ENCODE peak calls at places on chromosomes 4 and X, in four cellular contexts. D is CD8-positive, alpha-beta memory T cell; T is ovary; J is hepatocyte. H is an unnamed sample. For H3K4me1, the result is how much of the 10 kb centered on the place peaks cover.

GRCh38 chr4:139711461-139711860 is 45.8 kb downstream of the MGST2 start:
- DNase-seq in D (no peak), T (no peak), J (no peak), H (no peak)

GRCh38 chr4:108117473-108118182 is 51.1 kb downstream of the LEF1 start:
- DNase-seq in D (peak), T (no peak), J (no peak), H (no peak)

GRCh38 chr4:182246401-182247205 is 3.4 kb downstream of the TENM3 start:
- DNase-seq in D (no peak), T (no peak), J (peak), H (no peak)

GRCh38 chr4:70895405-70895804 is 6.8 kb upstream of the MOB1B start:
- DNase-seq in D (no peak), T (no peak), J (no peak), H (no peak)

GRCh38 chr4:84878090-84878489 is 88.4 kb downstream of the WDFY3 start:
- DNase-seq in D (no peak), T (no peak), J (no peak), H (no peak)

GRCh38 chr4:140615451-140615850 is 46.7 kb upstream of the UCP1 start:
- DNase-seq in D (no peak), T (no peak), J (no peak), H (no peak)

GRCh38 chrX:114344756-114345155 is 239.1 kb upstream of the HTR2C start:
- DNase-seq in D (no peak), T (no peak), J (peak), H (no peak)

GRCh38 chr4:128347175-128347868 is 59.7 kb upstream of the PGRMC2 start:
- DNase-seq in D (no peak), T (no peak), J (no peak), H (no peak)

GRCh38 chr4:55435136-55435535 is 39.4 kb downstream of the TMEM165 start:
- DNase-seq in D (no peak), T (no peak), J (peak), H (no peak)

GRCh38 chr4:174314770-174315169 is 31.1 kb downstream of the CEP44 start:
- DNase-seq in D (no peak), T (no peak), J (peak), H (no peak)

GRCh38 chr4:121113680-121114079 is 41.3 kb upstream of the NDNF start:
- DNase-seq in D (no peak), T (no peak), J (no peak), H (no peak)

GRCh38 chr4:8164687-8165086 is 6.1 kb upstream of the ABLIM2 start:
- DNase-seq in D (no peak), T (no peak), J (no peak), H (no peak)

GRCh38 chr4:144556636-144557035 is 89.3 kb upstream of the HHIP start:
- DNase-seq in D (no peak), T (no peak), J (no peak), H (no peak)

GRCh38 chr4:13533670-13534343 is 10.5 kb downstream of the NKX3-2 start:
- DNase-seq in D (no peak), T (no peak), J (no peak), H (no peak)

GRCh38 chrX:64184396-64184795 is 21.1 kb downstream of the AMER1 start:
- DNase-seq in D (no peak), T (no peak), J (no peak), H (no peak)

GRCh38 chr4:25351777-25352421 is 25.2 kb upstream of the ANAPC4 start:
- DNase-seq in D (no peak), T (no peak), J (no peak), H (no peak)

GRCh38 chrX:56233100-56233499 is 944 bp downstream of the KLF8 start:
- DNase-seq in D (no peak), T (peak), J (peak), H (no peak)

GRCh38 chr4:1843852-1844251 is 12.1 kb downstream of the LETM1 start:
- DNase-seq in D (no peak), T (no peak), J (no peak), H (peak)

GRCh38 chrX:51641421-51642021 is 22.8 kb upstream of the CENPVL3 start:
- DNase-seq in D (peak), T (no peak), J (peak), H (no peak)

GRCh38 chr4:2832309-2832980 is 11.2 kb upstream of the ADD1 start:
- DNase-seq in D (no peak), T (peak), J (no peak), H (peak)

GRCh38 chr4:100827756-100828155 is 309.9 kb upstream of the EMCN start:
- DNase-seq in D (no peak), T (no peak), J (no peak), H (no peak)

GRCh38 chr4:35525192-35525978 is 718.9 kb downstream of the ARAP2 start:
- DNase-seq in D (peak), T (no peak), J (no peak), H (peak)

GRCh38 chr4:150573534-150573933 is 8.4 kb upstream of the MAB21L2 start:
- DNase-seq in D (no peak), T (no peak), J (no peak), H (no peak)

DNA sequence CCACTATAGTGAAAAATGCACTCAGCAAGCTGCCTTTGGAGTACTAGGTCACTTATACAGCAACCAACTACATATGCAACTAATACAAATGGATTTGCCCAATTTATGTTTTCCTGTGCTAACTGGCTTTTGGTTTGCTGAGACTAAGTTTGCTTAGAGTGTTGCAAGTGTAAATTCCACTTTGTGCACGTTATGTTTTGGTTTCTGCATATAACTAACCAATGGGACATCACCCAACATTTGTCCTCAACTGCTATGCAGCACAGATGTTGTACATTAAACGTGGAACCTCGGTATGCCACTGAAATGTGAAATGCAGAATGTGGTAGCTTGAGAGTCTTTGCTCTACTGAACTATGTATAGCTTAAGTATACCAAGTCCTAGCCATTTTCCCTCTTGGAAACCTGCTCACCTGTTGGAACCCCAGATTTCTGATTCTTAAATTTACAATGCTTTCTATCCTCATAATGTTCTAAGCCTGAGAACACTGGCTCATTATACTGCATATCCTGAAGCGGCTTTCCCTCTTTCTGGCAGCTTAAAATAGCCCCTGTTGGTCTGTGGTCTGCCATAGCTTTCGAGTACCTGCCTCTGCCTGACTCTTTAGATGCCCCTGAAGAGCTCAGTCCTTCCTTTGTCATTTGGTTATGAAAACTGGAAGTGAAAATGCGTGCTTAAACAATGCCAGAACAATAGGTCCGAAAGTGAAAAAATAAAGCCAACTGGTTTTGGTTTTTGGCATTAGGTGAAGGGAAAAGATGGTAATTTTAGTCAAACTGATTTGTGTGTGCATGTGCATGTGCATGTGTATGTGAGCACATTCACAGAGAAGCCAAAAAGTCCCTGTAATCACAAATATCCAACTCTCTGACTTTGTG is 158.0 kb downstream of the SH2D1A start:
- DNase-seq in D (no peak), T (no peak), J (no peak), H (no peak)
- H3K4me3 ChIP-seq in D (no peak), T (no peak), J (no peak), H (no peak)

DNA sequence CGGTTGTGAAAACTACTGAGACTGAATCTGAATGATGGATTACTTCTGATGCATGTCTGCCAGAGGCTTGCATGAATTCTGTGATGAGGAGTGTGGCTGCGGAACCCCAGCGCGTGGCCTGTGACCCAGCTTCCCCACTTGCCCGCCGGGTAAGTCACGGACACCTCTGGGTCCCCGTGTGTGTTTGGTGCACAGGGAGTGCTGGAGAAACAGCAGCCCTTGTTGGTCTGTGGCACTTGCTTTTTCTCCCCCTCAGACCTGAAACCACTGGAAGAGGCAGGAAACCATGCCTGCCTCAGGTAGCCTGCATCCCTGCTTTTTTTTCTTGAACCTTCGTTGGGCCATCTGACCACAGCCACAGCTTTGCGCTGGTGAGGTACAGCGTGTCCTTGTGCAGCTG is 51.9 kb upstream of the TADA2B start:
- DNase-seq in D (no peak), T (no peak), J (no peak), H (no peak)
- H3K4me1 ChIP-seq in D (under half), T (under half), J (under half), H (under half)

GRCh38 chrX:40104649-40105015 is 6.9 kb upstream of the BCOR start:
- DNase-seq in D (no peak), T (peak), J (peak), H (peak)
- H3K27ac ChIP-seq in D (peak), T (peak), J (peak), H (peak)

GRCh38 chrX:110311437-110312230 is 6.3 kb downstream of the AMMECR1 start:
- DNase-seq in D (no peak), T (no peak), J (no peak), H (no peak)
- H3K4me3 ChIP-seq in D (no peak), T (no peak), J (no peak), H (no peak)

GRCh38 chr4:138202686-138203085 is 39.5 kb downstream of the SLC7A11 start:
- DNase-seq in D (no peak), T (no peak), J (no peak), H (no peak)

GRCh38 chr4:138204507-138204906 is 37.6 kb downstream of the SLC7A11 start:
- DNase-seq in D (no peak), T (no peak), J (peak), H (no peak)

GRCh38 chr4:138196153-138196552 is 46.0 kb downstream of the SLC7A11 start:
- DNase-seq in D (no peak), T (no peak), J (no peak), H (no peak)

GRCh38 chr4:138200236-138200590 is 41.9 kb downstream of the SLC7A11 start:
- DNase-seq in D (no peak), T (no peak), J (no peak), H (no peak)

DNA sequence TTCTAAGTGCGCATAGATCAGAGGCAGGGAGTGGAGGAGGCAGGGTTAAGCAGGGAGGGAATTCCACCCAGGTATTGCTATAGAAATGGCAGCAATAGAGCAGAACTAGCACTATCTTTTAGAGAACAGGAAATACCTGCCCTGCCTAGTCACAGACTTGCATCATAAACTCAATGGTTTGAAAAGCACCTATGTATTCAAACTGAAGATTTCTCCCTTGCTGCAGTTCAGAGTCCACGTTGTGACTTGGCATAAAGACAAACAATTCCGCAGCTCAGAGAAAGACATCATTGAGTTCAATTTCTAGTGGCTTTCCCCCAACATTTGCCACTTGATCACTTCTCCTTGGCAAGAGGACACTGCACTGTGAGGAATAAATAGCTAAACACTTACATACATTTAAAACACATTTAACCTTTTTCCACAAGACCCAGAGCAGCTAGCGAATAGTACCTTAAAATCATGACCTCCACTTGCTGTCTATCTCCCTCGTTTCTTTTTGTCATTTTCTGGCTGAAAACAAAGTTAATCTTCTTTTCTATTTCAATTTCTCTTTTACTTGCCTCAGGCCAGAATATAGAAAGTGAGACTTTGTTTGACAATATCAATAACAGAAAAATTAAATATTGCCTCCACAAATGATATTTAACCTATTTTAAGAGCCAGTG is 42.4 kb downstream of the SLC7A11 start:
- DNase-seq in D (no peak), T (no peak), J (peak), H (no peak)
- H3K4me1 ChIP-seq in D (under half), T (under half), J (under half), H (under half)

DNA sequence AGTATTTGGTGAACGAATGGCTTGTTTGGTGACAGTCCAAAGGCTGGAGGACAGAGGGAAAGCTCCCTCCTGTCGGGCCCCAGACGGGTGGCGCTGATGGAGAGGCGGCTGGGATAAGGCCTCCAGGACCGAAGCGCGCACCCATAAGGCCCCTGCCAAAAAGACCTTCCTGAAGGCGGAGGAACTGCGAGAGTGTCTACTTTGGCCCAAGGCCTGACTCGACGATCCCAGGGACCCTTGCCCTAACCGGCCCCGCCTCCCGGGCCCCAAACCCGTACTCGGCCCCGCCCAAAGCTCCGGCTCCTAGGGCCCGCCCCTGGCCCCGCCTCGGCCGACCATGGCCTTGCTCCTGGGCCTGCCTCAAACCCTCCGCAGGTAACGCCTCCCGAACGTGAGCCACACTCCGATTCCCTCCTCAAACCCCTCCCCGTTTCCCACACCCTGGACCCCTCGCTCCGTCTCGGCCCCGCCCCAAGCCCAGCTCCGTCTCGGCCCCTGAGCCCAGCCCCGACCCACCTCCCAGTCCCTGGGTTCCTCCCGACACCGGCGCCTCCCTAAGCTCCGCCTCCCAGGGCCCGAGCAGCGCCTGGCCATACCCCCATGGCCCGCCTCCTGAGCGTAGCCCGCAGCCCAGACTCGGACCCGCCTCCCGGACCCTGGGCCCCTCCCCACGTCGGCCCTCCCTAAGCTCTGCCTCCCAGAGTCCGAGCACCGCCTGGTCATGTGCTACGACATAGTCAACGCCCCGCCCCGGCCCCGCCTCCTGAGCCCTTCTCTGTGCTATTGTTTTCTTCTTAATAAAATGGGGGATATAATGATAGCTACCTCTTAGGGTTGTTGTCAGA is 90.0 kb upstream of the DRD5 start:
- DNase-seq in D (peak), T (peak), J (peak), H (peak)
- H3K27ac ChIP-seq in D (peak), T (peak), J (peak), H (peak)

GRCh38 chrX:10676239-10676971 is 56.0 kb upstream of the MID1 start:
- DNase-seq in D (no peak), T (no peak), J (no peak), H (no peak)

GRCh38 chrX:10685923-10686595 is 65.7 kb upstream of the MID1 start:
- DNase-seq in D (no peak), T (no peak), J (no peak), H (no peak)

GRCh38 chrX:10677490-10677889 is 57.1 kb upstream of the MID1 start:
- DNase-seq in D (no peak), T (no peak), J (no peak), H (peak)

GRCh38 chrX:10679387-10679786 is 59.0 kb upstream of the MID1 start:
- DNase-seq in D (no peak), T (no peak), J (no peak), H (no peak)

GRCh38 chrX:10681167-10681566 is 60.8 kb upstream of the MID1 start:
- DNase-seq in D (no peak), T (no peak), J (no peak), H (no peak)
- H3K4me3 ChIP-seq in D (no peak), T (no peak), J (no peak), H (no peak)